ENCODE peak calls at places on chromosomes 2 and 18, in five cellular contexts. One of them, this sample, is unnamed.

GRCh38 chr2:157487747-157488146 is 43.9 kb upstream of the CYTIP start:
- DNase-seq in effector memory CD4-positive, alpha-beta T cell: no peak
- DNase-seq in Karpas-422: no peak
- DNase-seq in CD4-positive, alpha-beta memory T cell: no peak
- DNase-seq in colonic mucosa: no peak
- DNase-seq in this sample: no peak

GRCh38 chr2:179862898-179863458 is 1.6 kb upstream of the ZNF385B start:
- DNase-seq in Karpas-422: no peak
- DNase-seq in CD4-positive, alpha-beta memory T cell: no peak
- DNase-seq in effector memory CD4-positive, alpha-beta T cell: no peak
- DNase-seq in colonic mucosa: no peak
- DNase-seq in this sample: peak

GRCh38 chr2:174781996-174782395 is 17.7 kb upstream of the CHRNA1 start:
- DNase-seq in Karpas-422: no peak
- DNase-seq in CD4-positive, alpha-beta memory T cell: no peak
- DNase-seq in effector memory CD4-positive, alpha-beta T cell: no peak
- DNase-seq in colonic mucosa: no peak
- DNase-seq in this sample: no peak

GRCh38 chr18:60292186-60292585 is 80.4 kb downstream of the MC4R start:
- DNase-seq in effector memory CD4-positive, alpha-beta T cell: no peak
- DNase-seq in colonic mucosa: no peak
- DNase-seq in CD4-positive, alpha-beta memory T cell: no peak
- DNase-seq in Karpas-422: no peak
- DNase-seq in this sample: no peak

GRCh38 chr2:10876963-10877362 is 34.8 kb upstream of the KCNF1 start:
- DNase-seq in colonic mucosa: peak
- DNase-seq in Karpas-422: no peak
- DNase-seq in CD4-positive, alpha-beta memory T cell: no peak
- DNase-seq in effector memory CD4-positive, alpha-beta T cell: no peak
- DNase-seq in this sample: no peak

GRCh38 chr2:200026312-200026711 is 70.9 kb downstream of the MAIP1 start:
- DNase-seq in Karpas-422: no peak
- DNase-seq in effector memory CD4-positive, alpha-beta T cell: no peak
- DNase-seq in colonic mucosa: no peak
- DNase-seq in CD4-positive, alpha-beta memory T cell: no peak
- DNase-seq in this sample: no peak

GRCh38 chr18:8460748-8461147 is 148.5 kb upstream of the RAB12 start:
- DNase-seq in effector memory CD4-positive, alpha-beta T cell: no peak
- DNase-seq in Karpas-422: no peak
- DNase-seq in CD4-positive, alpha-beta memory T cell: no peak
- DNase-seq in colonic mucosa: no peak
- DNase-seq in this sample: no peak

GRCh38 chr2:240021488-240022104 is 3.5 kb downstream of the NDUFA10 start:
- DNase-seq in Karpas-422: peak
- DNase-seq in colonic mucosa: peak
- DNase-seq in effector memory CD4-positive, alpha-beta T cell: peak
- DNase-seq in CD4-positive, alpha-beta memory T cell: peak
- DNase-seq in this sample: peak

GRCh38 chr18:39105095-39105494 is 1539.5 kb upstream of the CELF4 start:
- DNase-seq in Karpas-422: no peak
- DNase-seq in effector memory CD4-positive, alpha-beta T cell: no peak
- DNase-seq in colonic mucosa: no peak
- DNase-seq in CD4-positive, alpha-beta memory T cell: no peak
- DNase-seq in this sample: no peak

GRCh38 chr2:73297151-73297559 is 3.8 kb upstream of the EGR4 start:
- DNase-seq in effector memory CD4-positive, alpha-beta T cell: no peak
- DNase-seq in Karpas-422: no peak
- DNase-seq in CD4-positive, alpha-beta memory T cell: no peak
- DNase-seq in colonic mucosa: no peak
- DNase-seq in this sample: no peak

GRCh38 chr2:79159653-79160052 is at the start of gene REG3A:
- DNase-seq in Karpas-422: no peak
- DNase-seq in effector memory CD4-positive, alpha-beta T cell: no peak
- DNase-seq in CD4-positive, alpha-beta memory T cell: no peak
- DNase-seq in colonic mucosa: no peak
- DNase-seq in this sample: no peak

GRCh38 chr2:176094307-176094706 is 1.8 kb downstream of the HOXD13 start:
- DNase-seq in CD4-positive, alpha-beta memory T cell: no peak
- DNase-seq in colonic mucosa: no peak
- DNase-seq in effector memory CD4-positive, alpha-beta T cell: no peak
- DNase-seq in Karpas-422: no peak
- DNase-seq in this sample: no peak

GRCh38 chr2:70679244-70679643 is 88.8 kb downstream of the ADD2 start:
- DNase-seq in colonic mucosa: no peak
- DNase-seq in CD4-positive, alpha-beta memory T cell: no peak
- DNase-seq in Karpas-422: no peak
- DNase-seq in effector memory CD4-positive, alpha-beta T cell: no peak
- DNase-seq in this sample: no peak

GRCh38 chr2:233964581-233964980 is 47.4 kb downstream of the TRPM8 start:
- DNase-seq in colonic mucosa: no peak
- DNase-seq in CD4-positive, alpha-beta memory T cell: no peak
- DNase-seq in effector memory CD4-positive, alpha-beta T cell: no peak
- DNase-seq in Karpas-422: no peak
- DNase-seq in this sample: no peak

GRCh38 chr2:161556440-161556839 is 67.8 kb upstream of the SLC4A10 start:
- DNase-seq in Karpas-422: no peak
- DNase-seq in effector memory CD4-positive, alpha-beta T cell: no peak
- DNase-seq in CD4-positive, alpha-beta memory T cell: no peak
- DNase-seq in colonic mucosa: no peak
- DNase-seq in this sample: no peak

GRCh38 chr2:17196380-17196779 is 321.9 kb downstream of the RAD51AP2 start:
- DNase-seq in colonic mucosa: no peak
- DNase-seq in Karpas-422: no peak
- DNase-seq in effector memory CD4-positive, alpha-beta T cell: no peak
- DNase-seq in CD4-positive, alpha-beta memory T cell: no peak
- DNase-seq in this sample: no peak

GRCh38 chr2:79966882-79967281 is 337.7 kb downstream of the LRRTM1 start:
- DNase-seq in CD4-positive, alpha-beta memory T cell: no peak
- DNase-seq in Karpas-422: no peak
- DNase-seq in effector memory CD4-positive, alpha-beta T cell: no peak
- DNase-seq in colonic mucosa: no peak
- DNase-seq in this sample: no peak

GRCh38 chr2:126681505-126681904 is 25.5 kb downstream of the GYPC start:
- DNase-seq in Karpas-422: no peak
- DNase-seq in CD4-positive, alpha-beta memory T cell: no peak
- DNase-seq in effector memory CD4-positive, alpha-beta T cell: no peak
- DNase-seq in colonic mucosa: no peak
- DNase-seq in this sample: no peak

GRCh38 chr2:37918742-37919186 is 6.3 kb upstream of the RMDN2 start:
- DNase-seq in effector memory CD4-positive, alpha-beta T cell: no peak
- DNase-seq in Karpas-422: no peak
- DNase-seq in CD4-positive, alpha-beta memory T cell: no peak
- DNase-seq in colonic mucosa: no peak
- DNase-seq in this sample: no peak

GRCh38 chr18:72692086-72692485 is 147.9 kb upstream of the CBLN2 start:
- DNase-seq in effector memory CD4-positive, alpha-beta T cell: no peak
- DNase-seq in colonic mucosa: peak
- DNase-seq in Karpas-422: no peak
- DNase-seq in CD4-positive, alpha-beta memory T cell: no peak
- DNase-seq in this sample: no peak

GRCh38 chr2:72117718-72118117 is 29.9 kb downstream of the CYP26B1 start:
- DNase-seq in colonic mucosa: peak
- DNase-seq in effector memory CD4-positive, alpha-beta T cell: no peak
- DNase-seq in Karpas-422: no peak
- DNase-seq in CD4-positive, alpha-beta memory T cell: no peak
- DNase-seq in this sample: no peak

GRCh38 chr18:26228562-26229260 is 2.5 kb downstream of the TAF4B start:
- DNase-seq in CD4-positive, alpha-beta memory T cell: no peak
- DNase-seq in colonic mucosa: no peak
- DNase-seq in effector memory CD4-positive, alpha-beta T cell: no peak
- DNase-seq in Karpas-422: no peak
- DNase-seq in this sample: peak

GRCh38 chr2:172297531-172297930 is 129.9 kb upstream of the ITGA6 start:
- DNase-seq in effector memory CD4-positive, alpha-beta T cell: no peak
- DNase-seq in colonic mucosa: no peak
- DNase-seq in CD4-positive, alpha-beta memory T cell: no peak
- DNase-seq in Karpas-422: no peak
- DNase-seq in this sample: no peak

GRCh38 chr2:69272803-69273471 is 114.1 kb downstream of the GFPT1 start:
- DNase-seq in CD4-positive, alpha-beta memory T cell: no peak
- DNase-seq in Karpas-422: no peak
- DNase-seq in effector memory CD4-positive, alpha-beta T cell: no peak
- DNase-seq in colonic mucosa: no peak
- DNase-seq in this sample: no peak

GRCh38 chr18:56563568-56563967 is 74.8 kb downstream of the TXNL1 start:
- DNase-seq in effector memory CD4-positive, alpha-beta T cell: no peak
- DNase-seq in CD4-positive, alpha-beta memory T cell: no peak
- DNase-seq in colonic mucosa: no peak
- DNase-seq in Karpas-422: peak
- DNase-seq in this sample: peak

DNA sequence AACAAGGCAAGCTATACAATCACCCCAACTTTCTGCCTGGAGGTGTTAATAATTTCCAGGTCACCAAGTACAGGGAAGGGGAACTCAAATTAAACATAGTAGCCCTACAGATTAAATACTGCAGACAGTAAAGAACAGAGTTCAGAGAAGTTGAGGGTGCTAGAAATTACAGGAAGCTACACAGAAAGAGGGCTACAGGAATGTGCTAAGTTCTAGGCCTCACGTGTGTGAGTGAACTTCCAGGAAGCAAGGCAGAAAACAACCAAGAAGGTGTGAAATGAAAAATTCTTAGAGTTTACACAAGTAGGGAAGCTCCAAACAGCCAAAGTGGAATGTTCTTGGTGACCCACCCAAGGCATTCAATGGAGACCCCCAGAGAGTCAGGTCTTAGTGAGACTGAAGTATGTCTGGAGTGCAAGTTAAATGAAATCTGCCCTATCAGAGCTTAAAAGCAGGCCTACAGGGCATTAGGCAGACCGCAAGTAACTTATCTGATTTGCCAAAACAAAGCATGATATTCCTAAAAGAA is 58.2 kb upstream of the RNU4ATAC start:
- DNase-seq in Karpas-422: no peak
- DNase-seq in effector memory CD4-positive, alpha-beta T cell: no peak
- DNase-seq in CD4-positive, alpha-beta memory T cell: no peak
- DNase-seq in colonic mucosa: no peak
- DNase-seq in this sample: no peak
- H3K27ac ChIP-seq in Karpas-422: no peak
- H3K27ac ChIP-seq in effector memory CD4-positive, alpha-beta T cell: no peak
- H3K27ac ChIP-seq in CD4-positive, alpha-beta memory T cell: no peak
- H3K27ac ChIP-seq in colonic mucosa: no peak
- H3K27ac ChIP-seq in this sample: no peak

DNA sequence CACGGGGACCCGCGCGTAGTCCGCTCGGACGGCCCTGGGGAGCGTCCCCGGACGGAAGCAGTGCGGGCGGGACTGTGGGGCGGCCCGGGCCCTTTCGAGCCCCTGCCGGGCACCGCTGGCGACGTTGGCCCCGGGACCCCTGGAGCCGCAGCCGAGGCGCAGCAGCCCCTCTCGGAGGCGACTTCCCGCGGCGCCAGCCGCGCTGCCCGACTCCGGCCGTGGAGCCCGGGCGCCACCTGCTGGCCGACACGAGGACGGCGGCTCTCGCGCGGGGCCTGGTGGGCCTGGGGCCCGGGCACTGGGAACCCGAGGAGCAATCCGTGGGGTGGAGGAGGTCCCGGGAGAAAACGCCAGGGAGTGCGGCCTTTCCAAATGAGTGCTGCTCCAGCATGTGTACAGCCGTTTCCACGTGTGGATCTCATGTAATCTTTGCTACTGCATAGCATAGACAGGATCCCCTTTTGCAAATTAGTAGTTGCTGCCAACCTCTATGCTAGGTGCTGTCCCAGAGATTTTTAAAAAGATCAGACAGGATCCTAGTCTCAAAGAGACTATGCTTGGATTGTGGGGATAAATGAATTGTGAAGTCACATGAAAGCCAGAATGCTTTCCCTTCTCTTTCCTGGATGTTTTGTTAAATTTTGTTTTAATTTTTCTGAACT is 4.0 kb downstream of the ID2 start:
- DNase-seq in CD4-positive, alpha-beta memory T cell: peak
- DNase-seq in Karpas-422: peak
- DNase-seq in colonic mucosa: peak
- DNase-seq in effector memory CD4-positive, alpha-beta T cell: peak
- DNase-seq in this sample: peak
- H3K27ac ChIP-seq in CD4-positive, alpha-beta memory T cell: peak
- H3K27ac ChIP-seq in Karpas-422: no peak
- H3K27ac ChIP-seq in colonic mucosa: peak
- H3K27ac ChIP-seq in effector memory CD4-positive, alpha-beta T cell: peak
- H3K27ac ChIP-seq in this sample: peak

GRCh38 chr18:23114911-23115310 is 20.4 kb upstream of the CABLES1 start:
- DNase-seq in effector memory CD4-positive, alpha-beta T cell: no peak
- DNase-seq in colonic mucosa: no peak
- DNase-seq in Karpas-422: no peak
- DNase-seq in CD4-positive, alpha-beta memory T cell: no peak
- DNase-seq in this sample: no peak
- H3K27ac ChIP-seq in effector memory CD4-positive, alpha-beta T cell: no peak
- H3K27ac ChIP-seq in colonic mucosa: no peak
- H3K27ac ChIP-seq in Karpas-422: no peak
- H3K27ac ChIP-seq in CD4-positive, alpha-beta memory T cell: no peak
- H3K27ac ChIP-seq in this sample: no peak

DNA sequence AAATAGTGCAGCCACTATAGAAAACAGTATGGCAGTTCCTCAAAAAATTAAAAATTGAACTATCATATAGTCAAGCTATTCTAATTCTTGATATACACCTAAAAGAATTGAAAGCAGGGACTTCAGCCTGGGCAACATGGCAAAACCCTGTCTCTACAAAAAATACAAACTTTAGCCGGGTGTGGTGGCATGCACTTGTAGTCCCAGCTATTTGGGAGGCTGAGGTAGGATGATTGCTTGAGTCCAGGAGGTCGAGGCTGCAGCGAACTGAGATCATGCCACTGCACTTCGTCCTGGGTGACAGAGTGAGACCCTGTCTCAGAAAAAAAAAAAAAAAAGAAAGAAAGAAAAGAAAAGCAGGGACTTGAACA is 279.5 kb upstream of the STON1 start:
- DNase-seq in CD4-positive, alpha-beta memory T cell: no peak
- DNase-seq in Karpas-422: no peak
- DNase-seq in colonic mucosa: no peak
- DNase-seq in effector memory CD4-positive, alpha-beta T cell: no peak
- DNase-seq in this sample: no peak
- H3K27ac ChIP-seq in CD4-positive, alpha-beta memory T cell: no peak
- H3K27ac ChIP-seq in Karpas-422: no peak
- H3K27ac ChIP-seq in colonic mucosa: no peak
- H3K27ac ChIP-seq in effector memory CD4-positive, alpha-beta T cell: no peak
- H3K27ac ChIP-seq in this sample: no peak

GRCh38 chr2:152385718-152386117 is 50.7 kb downstream of the FMNL2 start:
- DNase-seq in CD4-positive, alpha-beta memory T cell: no peak
- DNase-seq in effector memory CD4-positive, alpha-beta T cell: no peak
- DNase-seq in colonic mucosa: no peak
- DNase-seq in Karpas-422: no peak
- DNase-seq in this sample: no peak
- H3K27ac ChIP-seq in CD4-positive, alpha-beta memory T cell: no peak
- H3K27ac ChIP-seq in effector memory CD4-positive, alpha-beta T cell: no peak
- H3K27ac ChIP-seq in colonic mucosa: no peak
- H3K27ac ChIP-seq in Karpas-422: no peak
- H3K27ac ChIP-seq in this sample: no peak

DNA sequence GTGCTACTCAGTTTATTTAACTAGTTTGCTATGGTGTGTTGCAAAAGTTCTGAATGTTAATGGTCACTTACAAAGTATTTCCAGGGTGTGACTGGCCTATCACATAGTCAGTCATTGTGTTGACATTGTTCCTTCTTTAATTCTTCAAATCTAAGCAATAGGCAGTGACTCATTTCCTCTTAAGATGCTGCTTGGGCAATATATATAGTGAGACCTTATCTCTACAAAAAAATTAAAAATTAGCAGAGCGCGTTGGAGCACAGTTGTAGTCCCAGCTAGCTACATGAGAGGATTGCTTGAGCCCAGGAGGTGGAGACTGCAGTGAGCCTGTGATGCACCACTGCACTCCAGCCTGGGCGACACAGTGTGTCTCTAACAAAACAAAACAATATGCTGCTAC is 5.8 kb upstream of the CCDC88A start:
- DNase-seq in effector memory CD4-positive, alpha-beta T cell: no peak
- DNase-seq in CD4-positive, alpha-beta memory T cell: no peak
- DNase-seq in Karpas-422: no peak
- DNase-seq in colonic mucosa: no peak
- DNase-seq in this sample: peak
- H3K27ac ChIP-seq in effector memory CD4-positive, alpha-beta T cell: no peak
- H3K27ac ChIP-seq in CD4-positive, alpha-beta memory T cell: no peak
- H3K27ac ChIP-seq in Karpas-422: no peak
- H3K27ac ChIP-seq in colonic mucosa: no peak
- H3K27ac ChIP-seq in this sample: no peak

This sample was measured in OCI-LY7.